ENCODE peak calls at places on chromosomes 13 and 19, in seven cellular contexts. R is AG09309; N is astrocyte of the cerebellum; Y is AG10803; X is CD8-positive, alpha-beta T cell; A is cardiac muscle cell; T is breast epithelium. K is an unnamed sample.
A peak's percentile ranks its signal among the peaks of the same experiment; 100 is the strongest.

GRCh38 chr13:51765142-51765515 is 38.8 kb downstream of the DHRS12 start:
- DNase-seq in T (no peak), Y (peak; percentile 30), N (no peak), R (no peak), X (no peak), A (no peak), K (no peak)

GRCh38 chr13:27349458-27349857 is 75.0 kb upstream of the GTF3A start:
- DNase-seq in A (no peak), Y (peak; percentile 33), X (no peak), R (no peak), N (no peak), T (no peak), K (no peak)

GRCh38 chr13:50512602-50513527 is 330.6 kb downstream of the DLEU7 start:
- DNase-seq in N (peak; percentile 26), A (peak; percentile 17), T (no peak), R (no peak), Y (peak; percentile 62), X (peak; percentile 33), K (no peak)

GRCh38 chr19:18291590-18292459 is 10.4 kb upstream of the JUND start:
- DNase-seq in A (peak; percentile 85), R (no peak), N (no peak), Y (peak; percentile 73), X (peak; percentile 73), T (peak; percentile 80), K (no peak)

GRCh38 chr19:53812335-53812734 is 11.8 kb downstream of the NLRP12 start:
- DNase-seq in R (no peak), T (no peak), A (peak; percentile 19), X (no peak), N (no peak), Y (no peak), K (no peak)

GRCh38 chr19:28934626-28935025 is 278.3 kb downstream of the UQCRFS1 start:
- DNase-seq in Y (peak; percentile 71), N (no peak), T (no peak), R (peak; percentile 45), X (no peak), A (no peak), K (no peak)

GRCh38 chr13:50152655-50153309 is 137.5 kb downstream of the KCNRG start:
- DNase-seq in T (no peak), R (no peak), X (no peak), Y (no peak), A (no peak), N (no peak), K (no peak)

GRCh38 chr19:33286899-33287298 is 15.4 kb downstream of the CEBPA start:
- DNase-seq in A (no peak), T (no peak), N (no peak), R (no peak), Y (no peak), X (no peak), K (no peak)

GRCh38 chr19:11535792-11536595 is 2.7 kb upstream of the CNN1 start:
- DNase-seq in A (peak; percentile 98), Y (peak; percentile 81), N (peak; percentile 40), T (peak; percentile 91), X (peak; percentile 70), R (no peak), K (no peak)

GRCh38 chr19:43438291-43439162 is 23.8 kb downstream of the TEX101 start:
- DNase-seq in X (no peak), Y (peak; percentile 99), T (no peak), A (no peak), N (no peak), R (peak; percentile 80), K (no peak)

GRCh38 chr19:6536138-6536671 is 5.4 kb downstream of the TNFSF9 start:
- DNase-seq in N (no peak), T (no peak), A (peak; percentile 32), R (no peak), Y (no peak), X (peak; percentile 52), K (no peak)

GRCh38 chr19:58325623-58326022 is 1.2 kb upstream of the ZSCAN22 start:
- DNase-seq in R (no peak), X (no peak), A (no peak), N (no peak), Y (no peak), T (no peak), K (no peak)

GRCh38 chr13:93233997-93234416 is 7.4 kb downstream of the GPC6 start:
- DNase-seq in T (no peak), X (no peak), Y (no peak), R (no peak), N (no peak), A (no peak), K (no peak)

GRCh38 chr19:54298357-54299125 is 14.4 kb downstream of the LILRA5 start:
- DNase-seq in N (no peak), X (no peak), T (peak; percentile 25), R (no peak), A (no peak), Y (no peak), K (no peak)

GRCh38 chr19:10979950-10980349 is 19.1 kb downstream of the SMARCA4 start:
- DNase-seq in R (no peak), Y (no peak), T (no peak), X (no peak), A (no peak), N (no peak), K (no peak)

GRCh38 chr19:10644351-10645007 is 9.7 kb upstream of the ILF3 start:
- DNase-seq in N (peak; percentile 43), R (peak; percentile 25), A (peak; percentile 89), Y (peak; percentile 68), T (peak; percentile 88), X (peak; percentile 79), K (no peak)

GRCh38 chr13:28346136-28346535 is 148.8 kb downstream of the FLT1 start:
- DNase-seq in R (no peak), Y (peak; percentile 48), A (no peak), T (no peak), X (no peak), N (no peak), K (no peak)

GRCh38 chr13:39012608-39013007 is 22.0 kb upstream of the STOML3 start:
- DNase-seq in Y (no peak), A (no peak), N (no peak), T (no peak), X (no peak), R (no peak), K (no peak)

GRCh38 chr13:25179011-25179410 is 6.9 kb upstream of the AMER2 start:
- DNase-seq in A (no peak), X (no peak), T (no peak), R (no peak), N (no peak), Y (no peak), K (no peak)

GRCh38 chr13:62653371-62653770 is 1237.7 kb upstream of the PCDH20 start:
- DNase-seq in Y (no peak), R (no peak), N (no peak), T (no peak), X (no peak), A (no peak), K (no peak)

GRCh38 chr13:30142502-30143211 is 164.7 kb downstream of the KATNAL1 start:
- DNase-seq in Y (peak; percentile 100), X (no peak), A (no peak), R (peak; percentile 99), N (peak; percentile 98), T (peak; percentile 65), K (peak; percentile 91)

GRCh38 chr13:103188688-103189326 is 122.6 kb upstream of the SLC10A2 start:
- DNase-seq in X (no peak), A (peak; percentile 48), N (peak; percentile 44), T (no peak), Y (no peak), R (no peak), K (no peak)

GRCh38 chr19:57807541-57807940 is 7.2 kb downstream of the ZNF552 start:
- DNase-seq in T (no peak), R (no peak), N (no peak), Y (peak; percentile 31), X (no peak), A (no peak), K (no peak)

DNA sequence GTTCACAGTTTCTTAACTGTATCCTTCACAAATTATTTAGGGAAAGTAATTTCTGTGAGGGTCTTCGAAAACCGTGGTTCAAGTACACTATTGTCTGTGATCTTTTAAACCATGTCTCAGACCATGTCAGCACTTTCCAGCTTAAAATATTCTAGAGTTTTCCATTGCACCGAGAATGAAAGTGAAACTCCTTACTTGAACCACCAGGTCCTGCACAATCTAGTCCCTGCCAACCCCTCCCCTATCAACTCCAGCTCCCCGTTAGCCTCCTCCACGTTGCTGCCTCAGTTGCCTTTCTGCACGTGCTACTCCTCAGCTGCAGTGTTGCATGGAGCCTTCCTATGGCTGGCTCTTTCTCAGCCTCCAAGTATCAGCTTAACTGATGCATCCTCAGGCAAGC is 7.2 kb upstream of the STARD13 start:
- DNase-seq in N (no peak), X (no peak), T (no peak), Y (no peak), R (no peak), A (no peak), K (no peak)
- H3K4me3 ChIP-seq in N (no peak overlapping the region), X (no peak overlapping the region), T (peak overlapping the region; percentile 35), Y (no peak overlapping the region), R (no peak overlapping the region), A (no peak overlapping the region), K (no peak overlapping the region)

GRCh38 chr13:110301606-110302131 is 5.3 kb downstream of the COL4A1 start:
- DNase-seq in Y (peak; percentile 88), A (no peak), X (no peak), R (no peak), N (no peak), T (no peak), K (no peak)

GRCh38 chr13:110302986-110303385 is 4.0 kb downstream of the COL4A1 start:
- DNase-seq in T (no peak), A (no peak), R (no peak), Y (no peak), X (no peak), N (no peak), K (no peak)

GRCh38 chr13:110303644-110304043 is 3.3 kb downstream of the COL4A1 start:
- DNase-seq in T (no peak), Y (no peak), R (no peak), X (no peak), A (no peak), N (no peak), K (no peak)

GRCh38 chr13:110301083-110301482 is 5.9 kb downstream of the COL4A1 start:
- DNase-seq in Y (no peak), X (no peak), R (no peak), A (no peak), T (no peak), N (no peak), K (no peak)

GRCh38 chr13:110302154-110302553 is 4.8 kb downstream of the COL4A1 start:
- DNase-seq in Y (no peak), T (no peak), A (no peak), R (no peak), N (no peak), X (no peak), K (no peak)
- H3K4me3 ChIP-seq in Y (no peak overlapping the region), T (peak overlapping the region; percentile 43), A (no peak overlapping the region), R (no peak overlapping the region), N (no peak overlapping the region), X (no peak overlapping the region), K (no peak overlapping the region)

GRCh38 chr19:49864890-49865289 is 2.5 kb downstream of the PNKP start:
- DNase-seq in Y (no peak), N (no peak), T (no peak), X (no peak), R (no peak), A (no peak), K (no peak)
- H3K4me3 ChIP-seq in Y (no peak overlapping the region), N (no peak overlapping the region), T (no peak overlapping the region), X (no peak overlapping the region), R (no peak overlapping the region), A (no peak overlapping the region), K (no peak overlapping the region)

GRCh38 chr19:1312732-1313694 is 27.3 kb downstream of the EFNA2 start:
- DNase-seq in A (no peak), N (peak; percentile 37), X (no peak), R (no peak), Y (peak; percentile 42), T (no peak), K (no peak)
- H3K4me3 ChIP-seq in A (no peak overlapping the region), N (no peak overlapping the region), X (no peak overlapping the region), R (no peak overlapping the region), Y (no peak overlapping the region), T (no peak overlapping the region), K (no peak overlapping the region)